ENCODE peak calls at places on chromosomes 6 and 20, in nine cellular contexts. M is stomach; R is osteoblast; F is pancreas; Z is heart right ventricle; C is neuronal stem cell; J is effector memory CD4-positive, alpha-beta T cell; L is PC-3; H is left lung. E is an unnamed sample. For H3K4me1, the result is how much of the 10 kb centered on the place peaks cover.

GRCh38 chr6:79146426-79146825 is 68.4 kb upstream of the PHIP start:
- DNase-seq in M (no peak), R (no peak), F (no peak), Z (no peak), C (no peak), J (no peak), L (no peak), H (no peak), E (no peak)

GRCh38 chr6:101163611-101164010 is 229.9 kb upstream of the GRIK2 start:
- DNase-seq in M (no peak), R (no peak), F (no peak), Z (no peak), C (no peak), J (no peak), L (no peak), H (no peak), E (no peak)

GRCh38 chr6:16206595-16207037 is 31.8 kb upstream of the GMPR start:
- DNase-seq in M (peak), R (peak), F (no peak), Z (peak), C (peak), J (no peak), L (peak), H (no peak), E (no peak)

GRCh38 chr6:123323419-123324329 is 313.1 kb downstream of the TRDN start:
- DNase-seq in M (no peak), R (no peak), F (no peak), Z (no peak), C (no peak), J (no peak), L (no peak), H (no peak), E (peak)

GRCh38 chr6:48979085-48979484 is 484.0 kb downstream of the MMUT start:
- DNase-seq in M (no peak), R (no peak), F (no peak), Z (no peak), C (no peak), J (no peak), L (no peak), H (no peak), E (no peak)

GRCh38 chr6:84432616-84433015 is 205.2 kb upstream of the CEP162 start:
- DNase-seq in M (no peak), R (no peak), F (no peak), Z (no peak), C (no peak), J (no peak), L (no peak), H (no peak), E (no peak)

GRCh38 chr20:701401-702129 is 26.0 kb upstream of the SCRT2 start:
- DNase-seq in M (peak), R (peak), F (no peak), Z (no peak), C (no peak), J (no peak), L (no peak), H (no peak), E (no peak)

GRCh38 chr6:34544776-34545471 is 11.2 kb downstream of the SPDEF start:
- DNase-seq in M (no peak), R (no peak), F (no peak), Z (no peak), C (no peak), J (no peak), L (no peak), H (no peak), E (no peak)

GRCh38 chr20:4798010-4798409 is 76.3 kb downstream of the PRND start:
- DNase-seq in M (no peak), R (no peak), F (no peak), Z (no peak), C (no peak), J (no peak), L (no peak), H (no peak), E (no peak)

GRCh38 chr6:136751478-136751956 is 40.8 kb downstream of the MAP3K5 start:
- DNase-seq in M (no peak), R (peak), F (no peak), Z (no peak), C (no peak), J (no peak), L (no peak), H (no peak), E (no peak)

GRCh38 chr6:93418448-93419303 is 683 bp downstream of the EPHA7 start:
- DNase-seq in M (no peak), R (peak), F (peak), Z (peak), C (peak), J (no peak), L (peak), H (no peak), E (peak)

GRCh38 chr20:51810155-51811039 is 8.1 kb upstream of the SALL4 start:
- DNase-seq in M (no peak), R (no peak), F (no peak), Z (no peak), C (no peak), J (no peak), L (peak), H (no peak), E (no peak)

GRCh38 chr6:14117158-14118090 is at the start of gene CD83:
- DNase-seq in M (peak), R (peak), F (peak), Z (peak), C (peak), J (peak), L (peak), H (peak), E (peak)

GRCh38 chr6:1524040-1524480 is 85.7 kb upstream of the FOXC1 start:
- DNase-seq in M (peak), R (peak), F (peak), Z (peak), C (peak), J (peak), L (no peak), H (peak), E (peak)

GRCh38 chr20:56797023-56797422 is 167.9 kb downstream of the TFAP2C start:
- DNase-seq in M (no peak), R (no peak), F (no peak), Z (no peak), C (no peak), J (no peak), L (no peak), H (no peak), E (peak)

GRCh38 chr6:92779758-92780157 is 639.6 kb downstream of the EPHA7 start:
- DNase-seq in M (no peak), R (no peak), F (peak), Z (peak), C (no peak), J (no peak), L (peak), H (peak), E (no peak)

GRCh38 chr6:170066679-170067078 is 224.2 kb downstream of the DLL1 start:
- DNase-seq in M (no peak), R (no peak), F (no peak), Z (peak), C (no peak), J (no peak), L (no peak), H (peak), E (no peak)

DNA sequence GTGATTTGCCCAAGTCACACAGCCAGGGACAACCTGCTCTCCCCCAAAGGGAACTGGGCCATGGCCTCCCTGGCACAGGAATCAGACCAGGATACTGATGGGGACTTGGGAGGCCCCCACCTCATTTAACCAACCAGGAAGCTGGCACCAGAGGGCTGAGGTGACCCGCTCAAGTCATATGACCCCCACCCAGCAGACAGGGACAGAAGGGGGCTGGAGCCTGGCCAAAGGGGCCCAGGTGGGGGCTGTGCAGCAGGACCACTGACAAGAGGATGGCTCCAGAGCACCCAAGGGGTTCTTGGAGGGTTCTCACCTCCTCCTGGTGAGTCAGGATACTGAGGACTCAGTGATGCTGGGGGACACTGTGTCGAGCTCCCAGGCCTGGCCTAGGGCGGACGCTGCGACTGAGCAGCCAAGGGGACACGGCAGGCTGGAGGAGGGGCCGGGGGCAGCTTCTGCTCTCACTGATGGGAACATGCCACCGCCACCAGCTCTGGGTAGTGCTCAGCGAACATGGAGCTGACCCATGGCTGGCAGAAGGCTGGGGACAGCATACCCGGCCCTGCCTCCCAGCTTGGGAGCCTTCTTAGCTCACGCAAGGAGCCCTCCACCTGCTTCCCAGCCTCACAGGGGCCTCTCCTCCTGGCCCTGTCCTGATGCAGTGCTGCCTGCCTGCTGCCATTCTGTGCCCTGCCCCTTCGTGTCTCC is 1.2 kb downstream of the CST7 start:
- DNase-seq in M (peak), R (no peak), F (peak), Z (no peak), C (no peak), J (no peak), L (no peak), H (no peak), E (no peak)
- H3K4me1 ChIP-seq in M (under half), R (under half), F (under half), Z (under half), C (under half), J (under half), L (under half), H (under half), E (under half)

DNA sequence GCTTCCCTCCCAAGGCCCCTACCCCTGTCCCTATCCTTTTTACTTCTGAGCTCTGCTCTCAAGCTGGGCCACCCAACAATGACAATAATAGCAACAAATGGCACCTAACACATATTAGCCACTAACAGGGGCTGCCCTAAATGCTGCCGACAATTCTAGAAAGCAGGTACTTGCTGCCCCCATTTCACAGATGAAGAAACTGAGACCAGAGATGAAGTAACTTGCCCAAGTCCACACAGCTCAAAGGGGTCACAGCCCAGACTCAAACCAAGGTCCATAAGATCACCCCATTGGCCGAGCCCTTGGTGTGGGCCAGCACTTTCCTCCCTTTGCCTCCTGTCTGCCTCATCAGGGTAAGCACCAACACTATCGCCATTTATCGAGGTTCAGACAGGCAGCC is 12.0 kb downstream of the BNIP5 start:
- DNase-seq in M (no peak), R (no peak), F (no peak), Z (no peak), C (no peak), J (no peak), L (no peak), H (no peak), E (no peak)
- H3K4me1 ChIP-seq in M (under half), R (under half), F (under half), Z (under half), C (under half), J (under half), L (under half), H (under half), E (under half)

GRCh38 chr6:111992851-111993250 is 61.1 kb upstream of the CCN6 start:
- DNase-seq in M (no peak), R (no peak), F (no peak), Z (no peak), C (no peak), J (peak), L (peak), H (no peak), E (no peak)

GRCh38 chr6:111995409-111995808 is 58.5 kb upstream of the CCN6 start:
- DNase-seq in M (no peak), R (no peak), F (no peak), Z (no peak), C (no peak), J (no peak), L (peak), H (no peak), E (no peak)

GRCh38 chr6:111996159-111996558 is 57.7 kb upstream of the CCN6 start:
- DNase-seq in M (no peak), R (no peak), F (no peak), Z (no peak), C (no peak), J (no peak), L (no peak), H (no peak), E (no peak)

GRCh38 chr6:111994791-111995190 is 59.1 kb upstream of the CCN6 start:
- DNase-seq in M (no peak), R (no peak), F (no peak), Z (no peak), C (no peak), J (no peak), L (no peak), H (no peak), E (no peak)

GRCh38 chr6:111993342-111993741 is 60.6 kb upstream of the CCN6 start:
- DNase-seq in M (no peak), R (no peak), F (no peak), Z (no peak), C (no peak), J (no peak), L (no peak), H (no peak), E (no peak)
- H3K4me1 ChIP-seq in M (under half), R (under half), F (under half), Z (under half), C (under half), J (half or more), L (under half), H (under half), E (under half)

GRCh38 chr20:23887856-23888255 is 8.3 kb upstream of the CST5 start:
- DNase-seq in M (no peak), R (no peak), F (no peak), Z (no peak), C (no peak), J (no peak), L (no peak), H (no peak), E (no peak)
- H3K4me1 ChIP-seq in M (under half), R (under half), F (under half), Z (under half), C (under half), J (under half), L (under half), H (under half), E (under half)

GRCh38 chr6:142926494-142927273 is 18.3 kb downstream of the HIVEP2 start:
- DNase-seq in M (peak), R (peak), F (peak), Z (peak), C (peak), J (peak), L (peak), H (peak), E (peak)

GRCh38 chr6:142925575-142926110 is 19.3 kb downstream of the HIVEP2 start:
- DNase-seq in M (no peak), R (peak), F (no peak), Z (no peak), C (no peak), J (no peak), L (no peak), H (no peak), E (no peak)

GRCh38 chr6:142927904-142928303 is 17.1 kb downstream of the HIVEP2 start:
- DNase-seq in M (no peak), R (no peak), F (no peak), Z (no peak), C (no peak), J (no peak), L (no peak), H (no peak), E (no peak)

GRCh38 chr6:142926177-142926493 is 18.8 kb downstream of the HIVEP2 start:
- DNase-seq in M (no peak), R (no peak), F (no peak), Z (no peak), C (no peak), J (no peak), L (no peak), H (no peak), E (no peak)

GRCh38 chr6:142927274-142927586 is 17.7 kb downstream of the HIVEP2 start:
- DNase-seq in M (no peak), R (no peak), F (no peak), Z (no peak), C (no peak), J (no peak), L (no peak), H (no peak), E (no peak)
- H3K4me1 ChIP-seq in M (under half), R (under half), F (under half), Z (under half), C (under half), J (under half), L (under half), H (under half), E (under half)

GRCh38 chr6:43772571-43773049 is 2.6 kb downstream of the VEGFA start:
- DNase-seq in M (peak), R (peak), F (peak), Z (peak), C (peak), J (no peak), L (no peak), H (no peak), E (no peak)
- H3K4me1 ChIP-seq in M (half or more), R (under half), F (under half), Z (under half), C (under half), J (under half), L (under half), H (under half), E (under half)